ENCODE peak calls at places on chromosomes 16 and 17, in nine cellular contexts. One of them, this sample, is unnamed.

GRCh38 chr17:39165844-39166349 is at the start of gene ARL5C:
- DNase-seq in endodermal cell: no peak
- DNase-seq in MM.1S: no peak
- DNase-seq in omental fat pad: no peak
- DNase-seq in ovary: no peak
- DNase-seq in ascending aorta: no peak
- DNase-seq in neural crest cell: no peak
- DNase-seq in A549: no peak
- DNase-seq in Peyer's patch: no peak
- DNase-seq in this sample: no peak

GRCh38 chr17:80898706-80899105 is 92.9 kb upstream of the CHMP6 start:
- DNase-seq in endodermal cell: no peak
- DNase-seq in MM.1S: no peak
- DNase-seq in omental fat pad: no peak
- DNase-seq in ovary: no peak
- DNase-seq in ascending aorta: no peak
- DNase-seq in neural crest cell: no peak
- DNase-seq in A549: no peak
- DNase-seq in Peyer's patch: no peak
- DNase-seq in this sample: no peak

GRCh38 chr16:15564619-15565339 is 78.2 kb downstream of the MARF1 start:
- DNase-seq in endodermal cell: no peak
- DNase-seq in MM.1S: no peak
- DNase-seq in omental fat pad: no peak
- DNase-seq in ovary: no peak
- DNase-seq in ascending aorta: no peak
- DNase-seq in neural crest cell: no peak
- DNase-seq in A549: no peak
- DNase-seq in Peyer's patch: no peak
- DNase-seq in this sample: no peak

GRCh38 chr17:77867308-77867781 is 91.2 kb upstream of the TNRC6C start:
- DNase-seq in endodermal cell: peak; percentile 64
- DNase-seq in MM.1S: no peak
- DNase-seq in omental fat pad: no peak
- DNase-seq in ovary: no peak
- DNase-seq in ascending aorta: no peak
- DNase-seq in neural crest cell: no peak
- DNase-seq in A549: no peak
- DNase-seq in Peyer's patch: no peak
- DNase-seq in this sample: peak; percentile 79

GRCh38 chr17:14061666-14062560 is 7.4 kb upstream of the COX10 start:
- DNase-seq in endodermal cell: no peak
- DNase-seq in MM.1S: no peak
- DNase-seq in omental fat pad: no peak
- DNase-seq in ovary: no peak
- DNase-seq in ascending aorta: peak; percentile 73
- DNase-seq in neural crest cell: no peak
- DNase-seq in A549: no peak
- DNase-seq in Peyer's patch: no peak
- DNase-seq in this sample: no peak

GRCh38 chr17:78779848-78780247 is 2.2 kb downstream of the CYTH1 start:
- DNase-seq in endodermal cell: peak; percentile 54
- DNase-seq in MM.1S: peak; percentile 84
- DNase-seq in omental fat pad: no peak
- DNase-seq in ovary: no peak
- DNase-seq in ascending aorta: no peak
- DNase-seq in neural crest cell: no peak
- DNase-seq in A549: no peak
- DNase-seq in Peyer's patch: peak; percentile 38
- DNase-seq in this sample: peak; percentile 16

GRCh38 chr17:38528101-38528500 is 77.7 kb downstream of the SRCIN1 start:
- DNase-seq in endodermal cell: peak; percentile 52
- DNase-seq in MM.1S: no peak
- DNase-seq in omental fat pad: no peak
- DNase-seq in ovary: no peak
- DNase-seq in ascending aorta: no peak
- DNase-seq in neural crest cell: no peak
- DNase-seq in A549: no peak
- DNase-seq in Peyer's patch: no peak
- DNase-seq in this sample: no peak

GRCh38 chr17:39648876-39649430 is 12.0 kb downstream of the STARD3 start:
- DNase-seq in endodermal cell: no peak
- DNase-seq in MM.1S: no peak
- DNase-seq in omental fat pad: no peak
- DNase-seq in ovary: no peak
- DNase-seq in ascending aorta: no peak
- DNase-seq in neural crest cell: no peak
- DNase-seq in A549: no peak
- DNase-seq in Peyer's patch: no peak
- DNase-seq in this sample: no peak

GRCh38 chr16:4316103-4316731 is 350 bp downstream of the GLIS2 start:
- DNase-seq in endodermal cell: peak; percentile 78
- DNase-seq in MM.1S: no peak
- DNase-seq in omental fat pad: no peak
- DNase-seq in ovary: peak; percentile 65
- DNase-seq in ascending aorta: no peak
- DNase-seq in neural crest cell: no peak
- DNase-seq in A549: no peak
- DNase-seq in Peyer's patch: no peak
- DNase-seq in this sample: no peak

GRCh38 chr17:40490289-40490853 is 11.1 kb downstream of the TNS4 start:
- DNase-seq in endodermal cell: peak; percentile 94
- DNase-seq in MM.1S: no peak
- DNase-seq in omental fat pad: no peak
- DNase-seq in ovary: peak; percentile 75
- DNase-seq in ascending aorta: no peak
- DNase-seq in neural crest cell: no peak
- DNase-seq in A549: no peak
- DNase-seq in Peyer's patch: no peak
- DNase-seq in this sample: no peak

DNA sequence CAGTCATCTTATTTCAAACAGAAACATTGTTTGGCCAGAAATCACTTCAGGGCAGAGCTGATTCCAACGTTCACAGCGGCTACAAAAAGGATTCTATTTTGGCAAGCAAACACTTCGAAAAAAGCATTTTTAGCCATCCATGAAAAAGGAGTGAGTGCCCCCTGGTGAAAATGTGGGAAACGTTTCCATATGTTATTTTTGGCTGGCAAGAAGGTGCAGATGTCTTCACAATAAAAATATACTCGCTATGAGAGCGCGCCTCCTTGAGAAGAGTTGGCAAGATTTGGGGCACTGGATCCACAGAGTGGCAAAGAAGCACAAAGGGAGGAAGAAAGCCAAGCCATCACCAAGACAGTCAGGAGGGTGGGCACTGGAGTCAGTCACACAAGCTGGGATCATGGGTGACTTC is 191.1 kb downstream of the CHD9NB start:
- DNase-seq in endodermal cell: peak; percentile 69
- DNase-seq in MM.1S: no peak
- DNase-seq in omental fat pad: no peak
- DNase-seq in ovary: no peak
- DNase-seq in ascending aorta: no peak
- DNase-seq in neural crest cell: peak; percentile 35
- DNase-seq in A549: no peak
- DNase-seq in Peyer's patch: no peak
- DNase-seq in this sample: no peak
- TF ChIP-seq CTCF in endodermal cell: peak; percentile 79
- TF ChIP-seq CTCF in MM.1S: no peak
- TF ChIP-seq CTCF in omental fat pad: no peak
- TF ChIP-seq CTCF in ovary: no peak
- TF ChIP-seq CTCF in ascending aorta: no peak
- TF ChIP-seq CTCF in neural crest cell: peak; percentile 72
- TF ChIP-seq CTCF in A549: peak; percentile 38
- TF ChIP-seq CTCF in Peyer's patch: peak; percentile 56
- TF ChIP-seq CTCF in this sample: no peak

GRCh38 chr17:21289175-21289901 is 4.8 kb downstream of the MAP2K3 start:
- DNase-seq in endodermal cell: no peak
- DNase-seq in MM.1S: no peak
- DNase-seq in omental fat pad: no peak
- DNase-seq in ovary: no peak
- DNase-seq in ascending aorta: peak; percentile 64
- DNase-seq in neural crest cell: no peak
- DNase-seq in A549: no peak
- DNase-seq in Peyer's patch: no peak
- DNase-seq in this sample: peak; percentile 15

GRCh38 chr17:21287703-21288449 is 3.4 kb downstream of the MAP2K3 start:
- DNase-seq in endodermal cell: no peak
- DNase-seq in MM.1S: peak; percentile 96
- DNase-seq in omental fat pad: peak; percentile 86
- DNase-seq in ovary: peak; percentile 85
- DNase-seq in ascending aorta: peak; percentile 100
- DNase-seq in neural crest cell: no peak
- DNase-seq in A549: peak; percentile 91
- DNase-seq in Peyer's patch: peak; percentile 98
- DNase-seq in this sample: peak; percentile 77

GRCh38 chr17:21289902-21290571 is 5.5 kb downstream of the MAP2K3 start:
- DNase-seq in endodermal cell: no peak
- DNase-seq in MM.1S: no peak
- DNase-seq in omental fat pad: no peak
- DNase-seq in ovary: no peak
- DNase-seq in ascending aorta: peak; percentile 63
- DNase-seq in neural crest cell: no peak
- DNase-seq in A549: no peak
- DNase-seq in Peyer's patch: no peak
- DNase-seq in this sample: no peak

GRCh38 chr17:21286771-21287702 is 2.5 kb downstream of the MAP2K3 start:
- DNase-seq in endodermal cell: no peak
- DNase-seq in MM.1S: peak; percentile 38
- DNase-seq in omental fat pad: no peak
- DNase-seq in ovary: no peak
- DNase-seq in ascending aorta: no peak
- DNase-seq in neural crest cell: no peak
- DNase-seq in A549: no peak
- DNase-seq in Peyer's patch: peak; percentile 80
- DNase-seq in this sample: no peak

DNA sequence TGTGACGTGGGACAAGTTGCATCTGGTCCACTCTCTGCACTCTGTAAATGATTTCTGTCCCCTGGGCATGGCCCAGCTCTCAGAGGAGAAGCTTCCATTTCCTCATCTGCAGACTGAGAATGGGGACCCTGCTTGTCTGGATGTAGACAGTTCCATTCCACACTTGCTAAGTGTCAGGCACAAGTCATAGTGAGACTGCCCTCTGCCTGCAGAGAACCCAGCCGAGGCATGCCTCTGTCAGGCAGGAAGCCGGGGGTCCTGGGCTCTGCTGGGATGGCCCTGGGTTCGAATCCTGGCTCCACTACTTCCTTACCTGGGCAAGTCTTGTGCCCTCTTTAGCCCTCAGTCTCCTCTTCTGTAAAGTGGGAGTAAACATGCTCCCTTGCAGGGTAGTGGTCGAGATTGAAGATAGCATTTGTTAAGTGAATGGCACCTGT is 4.1 kb downstream of the MAP2K3 start:
- DNase-seq in endodermal cell: no peak
- DNase-seq in MM.1S: no peak
- DNase-seq in omental fat pad: no peak
- DNase-seq in ovary: no peak
- DNase-seq in ascending aorta: peak; percentile 71
- DNase-seq in neural crest cell: no peak
- DNase-seq in A549: no peak
- DNase-seq in Peyer's patch: no peak
- DNase-seq in this sample: peak; percentile 58
- TF ChIP-seq CTCF in endodermal cell: no peak
- TF ChIP-seq CTCF in MM.1S: peak; percentile 17
- TF ChIP-seq CTCF in omental fat pad: no peak
- TF ChIP-seq CTCF in ovary: no peak
- TF ChIP-seq CTCF in ascending aorta: no peak
- TF ChIP-seq CTCF in neural crest cell: no peak
- TF ChIP-seq CTCF in A549: no peak
- TF ChIP-seq CTCF in Peyer's patch: peak; percentile 2
- TF ChIP-seq CTCF in this sample: no peak

DNA sequence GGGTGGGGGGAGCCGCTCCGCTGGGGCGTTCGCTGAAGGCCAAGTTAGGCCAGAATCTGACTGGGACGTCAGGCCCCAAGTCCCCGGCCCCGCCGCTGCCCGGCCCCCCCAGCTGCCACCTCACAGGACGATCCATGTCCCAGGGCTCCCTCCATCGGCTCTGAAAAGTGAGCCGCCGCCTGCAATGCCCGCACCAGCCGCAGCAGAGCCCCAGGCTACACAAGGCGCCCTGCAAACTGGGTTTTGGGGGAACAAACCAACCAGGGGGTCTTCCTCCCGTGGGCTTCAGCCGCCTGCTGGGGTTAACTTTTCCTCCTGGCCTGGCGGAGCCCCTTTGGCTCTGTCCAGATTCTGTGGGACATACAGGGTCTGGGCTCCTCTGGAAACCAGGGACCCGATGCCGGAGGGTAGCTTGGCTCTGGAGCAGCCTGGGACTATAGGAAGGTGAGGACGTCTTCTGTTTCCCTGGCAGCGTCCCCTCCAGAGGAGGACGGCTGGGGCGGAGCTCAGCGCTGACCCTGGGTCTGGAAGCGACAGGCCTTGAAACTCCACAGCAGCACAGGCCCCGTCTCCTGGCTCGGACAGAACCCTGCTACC is 835 bp downstream of the NME4 start:
- DNase-seq in endodermal cell: peak; percentile 95
- DNase-seq in MM.1S: peak; percentile 69
- DNase-seq in omental fat pad: no peak
- DNase-seq in ovary: peak; percentile 78
- DNase-seq in ascending aorta: peak; percentile 91
- DNase-seq in neural crest cell: peak; percentile 73
- DNase-seq in A549: peak; percentile 86
- DNase-seq in Peyer's patch: peak; percentile 73
- DNase-seq in this sample: peak; percentile 78
- TF ChIP-seq CTCF in endodermal cell: peak; percentile 59
- TF ChIP-seq CTCF in MM.1S: peak; percentile 38
- TF ChIP-seq CTCF in omental fat pad: no peak
- TF ChIP-seq CTCF in ovary: peak; percentile 61
- TF ChIP-seq CTCF in ascending aorta: peak; percentile 46
- TF ChIP-seq CTCF in neural crest cell: peak; percentile 58
- TF ChIP-seq CTCF in A549: no peak
- TF ChIP-seq CTCF in Peyer's patch: peak; percentile 54
- TF ChIP-seq CTCF in this sample: no peak

GRCh38 chr17:56630202-56630601 is 36.7 kb downstream of the NOG start:
- DNase-seq in endodermal cell: no peak
- DNase-seq in MM.1S: no peak
- DNase-seq in omental fat pad: no peak
- DNase-seq in ovary: no peak
- DNase-seq in ascending aorta: no peak
- DNase-seq in neural crest cell: no peak
- DNase-seq in A549: no peak
- DNase-seq in Peyer's patch: no peak
- DNase-seq in this sample: no peak

GRCh38 chr17:56624315-56624714 is 30.8 kb downstream of the NOG start:
- DNase-seq in endodermal cell: no peak
- DNase-seq in MM.1S: no peak
- DNase-seq in omental fat pad: no peak
- DNase-seq in ovary: no peak
- DNase-seq in ascending aorta: no peak
- DNase-seq in neural crest cell: no peak
- DNase-seq in A549: no peak
- DNase-seq in Peyer's patch: no peak
- DNase-seq in this sample: no peak

GRCh38 chr17:56629450-56630187 is 36.1 kb downstream of the NOG start:
- DNase-seq in endodermal cell: peak; percentile 88
- DNase-seq in MM.1S: no peak
- DNase-seq in omental fat pad: no peak
- DNase-seq in ovary: no peak
- DNase-seq in ascending aorta: no peak
- DNase-seq in neural crest cell: peak; percentile 12
- DNase-seq in A549: peak; percentile 77
- DNase-seq in Peyer's patch: no peak
- DNase-seq in this sample: no peak

GRCh38 chr17:56623383-56623782 is 29.9 kb downstream of the NOG start:
- DNase-seq in endodermal cell: no peak
- DNase-seq in MM.1S: no peak
- DNase-seq in omental fat pad: no peak
- DNase-seq in ovary: no peak
- DNase-seq in ascending aorta: no peak
- DNase-seq in neural crest cell: no peak
- DNase-seq in A549: no peak
- DNase-seq in Peyer's patch: no peak
- DNase-seq in this sample: no peak

GRCh38 chr17:56624947-56625346 is 31.4 kb downstream of the NOG start:
- DNase-seq in endodermal cell: no peak
- DNase-seq in MM.1S: no peak
- DNase-seq in omental fat pad: no peak
- DNase-seq in ovary: no peak
- DNase-seq in ascending aorta: no peak
- DNase-seq in neural crest cell: no peak
- DNase-seq in A549: no peak
- DNase-seq in Peyer's patch: no peak
- DNase-seq in this sample: no peak
- TF ChIP-seq CTCF in endodermal cell: no peak
- TF ChIP-seq CTCF in MM.1S: no peak
- TF ChIP-seq CTCF in omental fat pad: no peak
- TF ChIP-seq CTCF in ovary: no peak
- TF ChIP-seq CTCF in ascending aorta: no peak
- TF ChIP-seq CTCF in neural crest cell: no peak
- TF ChIP-seq CTCF in A549: no peak
- TF ChIP-seq CTCF in Peyer's patch: no peak
- TF ChIP-seq CTCF in this sample: no peak

This sample was measured in GM20000.